ENCODE peak calls at places on chromosome 10, in five cellular contexts. Q is GM12878, P is SK-N-SH, V is HepG2, J is K562. N is an unnamed sample.

GRCh38 chr10:100128951-100129350 is 47.3 kb upstream of the CPN1 start:
- DNase-seq in J (no peak), Q (no peak), V (no peak), P (no peak), N (no peak)

GRCh38 chr10:78756604-78757442 is 311.9 kb upstream of the ZMIZ1 start:
- DNase-seq in J (no peak), P (no peak), Q (no peak), V (peak; percentile 90), N (peak; percentile 98)

GRCh38 chr10:79562135-79562756 is 2.0 kb upstream of the SFTPA2 start:
- DNase-seq in P (peak; percentile 72), J (peak; percentile 59), Q (no peak), V (peak; percentile 36), N (peak; percentile 54)

GRCh38 chr10:88642254-88642653 is 22.0 kb upstream of the LIPF start:
- DNase-seq in Q (no peak), V (no peak), J (no peak), P (no peak), N (peak; percentile 3)

GRCh38 chr10:99593312-99593711 is 26.9 kb downstream of the SLC25A28 start:
- DNase-seq in V (peak; percentile 47), P (no peak), J (no peak), Q (no peak), N (no peak)

GRCh38 chr10:69057261-69057950 is 30.5 kb upstream of the SRGN start:
- DNase-seq in Q (no peak), J (no peak), V (peak; percentile 27), P (no peak), N (no peak)

GRCh38 chr10:132071667-132072066 is 5.9 kb downstream of the JAKMIP3 start:
- DNase-seq in V (no peak), Q (no peak), P (no peak), J (no peak), N (no peak)

GRCh38 chr10:68364101-68364886 is 31.6 kb upstream of the PBLD start:
- DNase-seq in J (no peak), P (no peak), V (no peak), Q (no peak), N (no peak)

GRCh38 chr10:77832243-77832642 is 94.3 kb downstream of the DLG5 start:
- DNase-seq in V (no peak), P (no peak), J (no peak), Q (no peak), N (no peak)

GRCh38 chr10:60524541-60524940 is 134.9 kb upstream of the ANK3 start:
- DNase-seq in J (no peak), P (no peak), Q (no peak), V (no peak), N (peak; percentile 52)

GRCh38 chr10:60955957-60956425 is 12.0 kb upstream of the RHOBTB1 start:
- DNase-seq in V (peak; percentile 81), P (no peak), J (no peak), Q (no peak), N (peak; percentile 82)

GRCh38 chr10:17607060-17607459 is 10.1 kb downstream of the HACD1 start:
- DNase-seq in V (no peak), P (no peak), J (no peak), Q (no peak), N (no peak)

GRCh38 chr10:78714225-78714624 is 354.5 kb upstream of the ZMIZ1 start:
- DNase-seq in P (no peak), J (no peak), Q (no peak), V (no peak), N (no peak)

GRCh38 chr10:61781969-61782403 is 119.3 kb downstream of the CABCOCO1 start:
- DNase-seq in J (peak; percentile 50), P (no peak), V (no peak), Q (no peak), N (peak; percentile 11)

GRCh38 chr10:133455196-133455595 is 1.5 kb downstream of the SCART1 start:
- DNase-seq in P (no peak), J (no peak), V (no peak), Q (no peak), N (no peak)

GRCh38 chr10:130230611-130231010 is 94.4 kb downstream of the GLRX3 start:
- DNase-seq in P (no peak), J (no peak), Q (no peak), V (no peak), N (no peak)

GRCh38 chr10:63865210-63865609 is 344.0 kb downstream of the REEP3 start:
- DNase-seq in Q (no peak), J (no peak), P (no peak), V (no peak), N (no peak)

GRCh38 chr10:13717936-13718772 is 131.4 kb downstream of the PRPF18 start:
- DNase-seq in P (no peak), Q (no peak), J (no peak), V (peak; percentile 7), N (peak; percentile 95)

GRCh38 chr10:47027108-47027811 is 116.0 kb downstream of the PTPN20 start:
- DNase-seq in Q (no peak), V (no peak), P (no peak), J (no peak), N (no peak)

GRCh38 chr10:60434418-60435046 is 44.9 kb upstream of the ANK3 start:
- DNase-seq in P (peak; percentile 61), V (peak; percentile 35), J (peak; percentile 54), Q (no peak), N (peak; percentile 74)

GRCh38 chr10:29699621-29700020 is 64.8 kb upstream of the SVIL start:
- DNase-seq in Q (no peak), P (no peak), V (no peak), J (no peak), N (no peak)

GRCh38 chr10:12631216-12631615 is 281.9 kb downstream of the CAMK1D start:
- DNase-seq in Q (no peak), J (no peak), V (peak; percentile 32), P (no peak), N (peak; percentile 10)

GRCh38 chr10:100330128-100330527 is at the start of gene PKD2L1:
- DNase-seq in J (no peak), P (no peak), V (no peak), Q (no peak), N (no peak)

GRCh38 chr10:86520871-86521619 is 547 bp downstream of the WAPL start:
- DNase-seq in P (peak; percentile 78), J (peak; percentile 21), Q (no peak), V (peak; percentile 40), N (peak; percentile 42)

GRCh38 chr10:79273603-79274002 is 73.7 kb upstream of the PPIF start:
- DNase-seq in J (no peak), Q (no peak), P (no peak), V (no peak), N (no peak)

GRCh38 chr10:51932530-51932929 is 233.1 kb upstream of the CSTF2T start:
- DNase-seq in Q (no peak), P (no peak), V (no peak), J (no peak), N (no peak)

GRCh38 chr10:20970708-20971107 is 73.6 kb upstream of the NEBL start:
- DNase-seq in J (no peak), V (no peak), P (no peak), Q (peak; percentile 72), N (no peak)

GRCh38 chr10:127122831-127123230 is 73.6 kb downstream of the INSYN2A start:
- DNase-seq in J (no peak), Q (no peak), V (no peak), P (no peak), N (no peak)

GRCh38 chr10:127115086-127115485 is 81.3 kb downstream of the INSYN2A start:
- DNase-seq in J (no peak), Q (no peak), V (no peak), P (no peak), N (no peak)

GRCh38 chr10:127119901-127120300 is 76.5 kb downstream of the INSYN2A start:
- DNase-seq in Q (no peak), J (no peak), V (no peak), P (peak; percentile 52), N (no peak)

GRCh38 chr10:127118024-127118423 is 78.4 kb downstream of the INSYN2A start:
- DNase-seq in J (no peak), V (no peak), Q (no peak), P (no peak), N (no peak)

DNA sequence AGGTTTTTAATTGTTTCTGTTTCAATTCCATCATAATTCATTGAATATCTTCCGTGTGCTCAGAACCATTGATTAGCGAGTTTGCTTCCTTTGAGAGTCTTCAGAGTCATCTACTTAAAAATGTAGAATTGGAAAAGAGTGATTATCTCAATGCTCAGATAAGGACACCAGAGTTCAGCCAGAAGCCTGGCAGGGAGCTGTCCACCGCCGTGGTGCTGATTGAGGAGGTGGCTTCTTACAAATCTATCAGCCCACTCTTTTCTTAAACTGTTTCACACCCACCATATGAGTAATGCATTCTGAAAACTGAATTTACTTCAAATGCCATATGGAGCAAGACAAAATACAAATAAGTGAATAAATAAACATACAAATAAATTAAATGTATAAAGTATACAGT is 79.3 kb downstream of the INSYN2A start:
- DNase-seq in P (no peak), V (peak; percentile 12), J (peak; percentile 25), Q (no peak), N (peak; percentile 64)
- TF ChIP-seq MXI1 in P (no peak), V (no peak), J (no peak), Q (no peak), N (no peak)

GRCh38 chr10:8065651-8066050 is 11.2 kb downstream of the GATA3 start:
- DNase-seq in P (no peak), Q (no peak), J (no peak), V (no peak), N (no peak)

GRCh38 chr10:8064436-8064835 is 9.9 kb downstream of the GATA3 start:
- DNase-seq in V (no peak), P (no peak), J (no peak), Q (no peak), N (no peak)

GRCh38 chr10:8063935-8064334 is 9.4 kb downstream of the GATA3 start:
- DNase-seq in J (no peak), P (no peak), Q (no peak), V (no peak), N (no peak)

GRCh38 chr10:8061274-8062211 is 7.1 kb downstream of the GATA3 start:
- DNase-seq in P (no peak), Q (no peak), J (no peak), V (no peak), N (no peak)

GRCh38 chr10:8063128-8063908 is 8.8 kb downstream of the GATA3 start:
- DNase-seq in Q (no peak), J (no peak), V (no peak), P (no peak), N (no peak)
- TF ChIP-seq MXI1 in Q (no peak), J (no peak), V (no peak), P (no peak), N (no peak)

GRCh38 chr10:73815719-73816030 is 4.3 kb upstream of the NDST2 start:
- DNase-seq in V (no peak), J (no peak), P (no peak), Q (no peak), N (no peak)

GRCh38 chr10:73814276-73814895 is 3.0 kb upstream of the NDST2 start:
- DNase-seq in P (no peak), J (no peak), V (no peak), Q (no peak), N (no peak)

GRCh38 chr10:73816917-73817729 is 5.7 kb upstream of the NDST2 start:
- DNase-seq in Q (no peak), J (peak; percentile 79), V (no peak), P (no peak), N (no peak)

GRCh38 chr10:73813333-73813732 is 1.9 kb upstream of the NDST2 start:
- DNase-seq in Q (no peak), P (no peak), V (no peak), J (no peak), N (no peak)

GRCh38 chr10:73814896-73815718 is 3.7 kb upstream of the NDST2 start:
- DNase-seq in V (no peak), J (peak; percentile 79), P (peak; percentile 70), Q (no peak), N (no peak)
- TF ChIP-seq MXI1 in V (no peak), J (no peak), P (no peak), Q (no peak), N (no peak)

GRCh38 chr10:1203216-1203615 is 147.0 kb downstream of the WDR37 start:
- DNase-seq in V (no peak), J (no peak), Q (no peak), P (no peak), N (no peak)
- TF ChIP-seq MXI1 in V (no peak), J (no peak), Q (no peak), P (no peak), N (no peak)

N was measured in IMR-90.